ENCODE peak calls at places on chromosomes 3 and 15, in six cellular contexts. X is IMR-90, V is H9, K is mesenchymal stem cell, A is neuronal stem cell, O is H1. E is an unnamed sample.

GRCh38 chr3:23153034-23153433 is 50.1 kb upstream of the UBE2E2 start:
- DNase-seq in X (no peak), V (no peak), K (no peak), A (no peak), O (no peak), E (no peak)

GRCh38 chr3:167716920-167717319 is 17.8 kb downstream of the PDCD10 start:
- DNase-seq in X (no peak), V (no peak), K (no peak), A (no peak), O (no peak), E (no peak)

GRCh38 chr15:52337198-52337853 is 41.7 kb upstream of the MYO5C start:
- DNase-seq in X (peak; percentile 77), V (no peak), K (peak; percentile 53), A (no peak), O (no peak), E (no peak)

GRCh38 chr3:120471643-120472042 is 20.9 kb upstream of the FSTL1 start:
- DNase-seq in X (peak; percentile 68), V (no peak), K (no peak), A (no peak), O (no peak), E (peak; percentile 86)

GRCh38 chr15:38518084-38518483 is 46.5 kb downstream of the RASGRP1 start:
- DNase-seq in X (no peak), V (no peak), K (no peak), A (no peak), O (no peak), E (no peak)

GRCh38 chr3:29898609-29899008 is 617.7 kb downstream of the RBMS3 start:
- DNase-seq in X (no peak), V (no peak), K (no peak), A (no peak), O (no peak), E (no peak)

GRCh38 chr3:195896361-195897080 is 11.8 kb downstream of the TNK2 start:
- DNase-seq in X (peak; percentile 83), V (no peak), K (peak; percentile 92), A (no peak), O (peak; percentile 49), E (no peak)

GRCh38 chr3:45199837-45200648 is 26.0 kb downstream of the TMEM158 start:
- DNase-seq in X (peak; percentile 92), V (peak; percentile 55), K (peak; percentile 89), A (no peak), O (no peak), E (peak; percentile 97)

GRCh38 chr3:32719335-32719734 is 34.3 kb downstream of the CNOT10 start:
- DNase-seq in X (no peak), V (no peak), K (no peak), A (no peak), O (no peak), E (no peak)

GRCh38 chr15:67915374-67916050 is 75.7 kb upstream of the RNU6-1 start:
- DNase-seq in X (no peak), V (no peak), K (peak; percentile 45), A (no peak), O (peak; percentile 47), E (no peak)

DNA sequence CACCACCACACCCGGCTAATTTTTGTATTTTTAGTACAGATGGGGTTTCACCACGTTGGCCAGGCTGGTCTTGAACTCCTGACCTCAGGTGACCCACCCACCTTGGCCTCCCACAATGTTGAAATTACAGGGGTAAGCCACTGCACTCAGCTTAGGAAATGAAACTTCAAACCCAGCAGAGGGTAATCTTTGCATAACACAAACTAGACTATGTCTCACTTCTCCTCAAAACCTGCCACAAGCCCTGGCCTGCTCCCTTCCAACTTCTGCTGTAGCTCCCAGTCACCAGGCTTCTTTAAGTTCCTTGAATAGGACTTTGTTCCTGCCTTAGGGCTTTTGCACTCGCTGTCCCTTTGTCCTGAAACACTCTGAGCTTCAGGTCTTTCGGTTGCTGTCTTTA is 39.2 kb upstream of the SEMA4B start:
- DNase-seq in X (no peak), V (no peak), K (no peak), A (no peak), O (no peak), E (peak; percentile 76)
- H2AFZ ChIP-seq in X (no peak overlapping the region), V (no peak overlapping the region), K (no peak overlapping the region), A (no peak overlapping the region), O (no peak overlapping the region), E (no peak overlapping the region)

GRCh38 chr3:134251731-134252391 is 1.2 kb upstream of the RYK start:
- DNase-seq in X (no peak), V (peak; percentile 51), K (no peak), A (no peak), O (no peak), E (peak; percentile 14)

GRCh38 chr3:134252766-134253165 is 2.1 kb upstream of the RYK start:
- DNase-seq in X (no peak), V (no peak), K (no peak), A (no peak), O (no peak), E (no peak)

GRCh38 chr3:134250717-134251220 is at the start of gene RYK:
- DNase-seq in X (peak; percentile 64), V (peak; percentile 85), K (peak; percentile 69), A (peak; percentile 83), O (peak; percentile 88), E (peak; percentile 76)

GRCh38 chr3:134249442-134249841 is 1.2 kb downstream of the RYK start:
- DNase-seq in X (no peak), V (no peak), K (peak; percentile 34), A (no peak), O (no peak), E (no peak)

GRCh38 chr3:134249935-134250716 is 533 bp downstream of the RYK start:
- DNase-seq in X (peak; percentile 28), V (peak; percentile 58), K (peak; percentile 66), A (peak; percentile 39), O (peak; percentile 77), E (peak; percentile 70)
- H2BK120ac ChIP-seq in X (peak overlapping the region; percentile 51), V (no peak overlapping the region), K (peak overlapping the region; percentile 88), A (no peak overlapping the region), O (no peak overlapping the region), E (peak overlapping the region; percentile 91)

GRCh38 chr3:194340757-194341400 is 10.2 kb downstream of the CPN2 start:
- DNase-seq in X (no peak), V (peak; percentile 83), K (no peak), A (no peak), O (no peak), E (no peak)
- H3K23ac ChIP-seq in X (no peak overlapping the region), V (no peak overlapping the region), K (no peak overlapping the region), A (no peak overlapping the region), O (no peak overlapping the region), E (no peak overlapping the region)

DNA sequence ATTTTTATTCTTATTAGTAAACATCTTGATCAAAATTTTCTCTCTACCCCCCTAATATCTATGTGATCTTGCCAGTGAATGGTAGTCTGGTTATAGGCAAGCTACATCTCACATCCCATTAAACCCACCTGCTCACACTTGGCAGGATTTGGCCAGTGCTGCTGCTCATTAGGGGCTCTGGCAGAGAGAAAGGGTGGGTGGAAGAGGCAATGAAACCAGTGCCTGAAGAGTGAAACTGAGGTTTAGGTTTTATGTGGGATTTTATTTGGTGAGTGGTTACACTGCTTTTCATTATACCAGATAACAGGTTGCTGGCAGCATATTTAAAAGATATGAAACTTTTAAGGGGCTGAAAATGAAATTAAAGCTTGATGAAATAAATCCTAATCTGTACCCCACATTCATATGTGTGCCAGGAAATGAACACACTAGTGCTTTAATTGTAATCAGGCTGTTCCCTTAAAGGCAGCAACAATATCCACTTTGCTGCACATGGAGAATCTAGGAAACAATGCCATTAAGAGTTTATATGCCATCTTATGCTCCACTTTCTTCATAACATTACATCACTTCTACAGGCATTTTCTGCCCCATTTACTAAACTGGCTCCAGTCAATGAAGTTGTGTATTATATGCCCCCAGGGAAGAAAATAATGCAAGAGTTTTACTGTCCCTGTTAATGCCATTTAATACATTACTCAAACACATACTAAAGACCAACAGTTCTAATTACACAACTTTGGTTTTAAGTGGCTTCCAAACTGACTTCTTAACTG is 688.7 kb downstream of the MECOM start:
- DNase-seq in X (no peak), V (no peak), K (no peak), A (no peak), O (no peak), E (peak; percentile 6)
- H2AFZ ChIP-seq in X (no peak overlapping the region), V (no peak overlapping the region), K (no peak overlapping the region), A (peak overlapping the region; percentile 7), O (peak overlapping the region; percentile 42), E (no peak overlapping the region)

DNA sequence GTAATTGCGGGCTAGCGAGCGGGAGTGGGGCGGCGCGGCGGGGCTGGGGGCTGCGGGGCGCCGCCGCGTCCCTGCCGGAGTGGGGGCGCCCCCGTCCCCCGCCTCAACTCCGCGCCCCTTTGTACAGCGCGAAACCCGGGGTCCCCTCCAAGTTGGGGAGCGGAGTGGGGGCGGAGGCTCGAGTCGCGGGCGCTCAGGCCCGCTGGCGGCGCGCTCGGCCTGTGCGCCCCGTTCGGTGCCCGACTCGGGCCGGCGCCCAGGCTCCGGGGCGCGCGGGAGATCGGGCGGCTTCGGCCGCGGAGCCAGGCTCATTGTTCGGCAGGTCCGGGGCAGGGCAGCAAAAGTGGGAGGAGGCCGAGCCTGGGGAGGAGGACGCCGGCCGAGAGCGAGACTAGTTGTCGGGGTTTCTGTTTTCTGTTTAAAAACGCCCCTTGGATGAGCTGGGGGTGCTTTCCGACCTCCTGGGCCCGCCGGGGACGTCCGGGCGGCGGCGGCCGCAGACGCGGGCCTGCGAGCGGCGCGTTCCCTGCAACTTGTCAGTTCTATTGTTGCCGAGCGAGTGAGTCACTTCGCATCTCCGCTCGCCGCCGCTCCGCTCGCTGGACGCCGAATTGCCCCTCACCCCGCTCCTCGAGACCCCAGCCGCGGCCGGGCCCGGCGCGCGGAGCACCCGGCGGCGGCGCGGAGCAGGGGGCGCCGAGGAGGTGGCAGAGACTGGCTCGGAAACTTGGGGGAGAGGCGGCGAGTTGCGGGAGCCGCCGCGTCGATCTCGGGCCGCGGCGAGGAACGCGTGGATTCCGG is 663 bp downstream of the TCF12 start:
- DNase-seq in X (peak; percentile 73), V (peak; percentile 61), K (peak; percentile 78), A (peak; percentile 55), O (peak; percentile 70), E (peak; percentile 80)
- H2BK120ac ChIP-seq in X (peak overlapping the region; percentile 37), V (no peak overlapping the region), K (peak overlapping the region; percentile 98), A (peak overlapping the region; percentile 100), O (no peak overlapping the region), E (peak overlapping the region; percentile 98)